ENCODE peak calls at places on chromosomes 3 and 15, in six cellular contexts. Q is K562, N is HepG2, L is HCT116, H is SK-N-SH, Z is GM12878. M is an unnamed sample.

GRCh38 chr3:56288258-56288657 is 180.0 kb downstream of the ERC2 start:
- DNase-seq in H (no peak), N (no peak), Z (no peak), L (no peak), Q (no peak), M (peak; percentile 46)

GRCh38 chr15:87662575-87662974 is 594.0 kb downstream of the NTRK3 start:
- DNase-seq in N (no peak), Z (no peak), L (no peak), Q (no peak), H (no peak), M (no peak)

GRCh38 chr3:161556533-161556932 is 59.9 kb downstream of the OTOL1 start:
- DNase-seq in Q (no peak), Z (no peak), L (no peak), N (no peak), H (peak; percentile 42), M (no peak)

GRCh38 chr3:31265646-31266423 is 266.9 kb upstream of the STT3B start:
- DNase-seq in N (no peak), Z (no peak), L (no peak), Q (no peak), H (no peak), M (peak; percentile 13)

GRCh38 chr3:50275996-50276761 is 2.7 kb upstream of the LSMEM2 start:
- DNase-seq in L (no peak), H (no peak), Q (no peak), N (no peak), Z (no peak), M (peak; percentile 89)

GRCh38 chr3:24145981-24146822 is 201.1 kb downstream of the NR1D2 start:
- DNase-seq in Z (no peak), H (no peak), Q (no peak), N (no peak), L (no peak), M (peak; percentile 32)

GRCh38 chr15:88650556-88650955 is 11.7 kb downstream of the ISG20 start:
- DNase-seq in N (no peak), Q (no peak), H (no peak), L (no peak), Z (no peak), M (no peak)

GRCh38 chr3:157333551-157333991 is 103.1 kb upstream of the PTX3 start:
- DNase-seq in Q (no peak), Z (no peak), H (no peak), L (no peak), N (no peak), M (no peak)

GRCh38 chr3:180980612-180981011 is 8.9 kb downstream of the DNAJC19 start:
- DNase-seq in N (no peak), L (no peak), Z (no peak), Q (no peak), H (no peak), M (no peak)

GRCh38 chr15:90906181-90906849 is 3.2 kb downstream of the MAN2A2 start:
- DNase-seq in L (no peak), N (no peak), Z (no peak), Q (no peak), H (no peak), M (no peak)

GRCh38 chr3:197482001-197482400 is 73.8 kb downstream of the BDH1 start:
- DNase-seq in L (no peak), Z (no peak), Q (no peak), H (no peak), N (no peak), M (peak; percentile 39)

GRCh38 chr3:101829066-101829830 is 20.1 kb upstream of the NFKBIZ start:
- DNase-seq in H (no peak), Q (no peak), Z (no peak), N (no peak), L (no peak), M (no peak)

GRCh38 chr3:141876381-141876890 is at the start of gene ATP1B3:
- DNase-seq in N (peak; percentile 60), H (peak; percentile 91), L (peak; percentile 28), Z (peak; percentile 39), Q (peak; percentile 90), M (peak; percentile 81)

GRCh38 chr3:150106752-150107428 is 136.2 kb upstream of the PFN2 start:
- DNase-seq in Q (no peak), H (peak; percentile 15), Z (no peak), N (no peak), L (no peak), M (no peak)

GRCh38 chr3:23501201-23501824 is 298.2 kb downstream of the UBE2E2 start:
- DNase-seq in N (no peak), L (no peak), Z (no peak), Q (no peak), H (no peak), M (no peak)

GRCh38 chr15:50280271-50280670 is 14.7 kb upstream of the HDC start:
- DNase-seq in H (no peak), L (no peak), Z (no peak), N (no peak), Q (no peak), M (no peak)

GRCh38 chr3:134201201-134202130 is 49.2 kb downstream of the RYK start:
- DNase-seq in H (no peak), N (no peak), Z (no peak), L (peak; percentile 85), Q (no peak), M (no peak)

GRCh38 chr3:177482048-177482741 is 284.9 kb upstream of the TBL1XR1 start:
- DNase-seq in Q (no peak), Z (no peak), H (no peak), L (no peak), N (no peak), M (no peak)
- H3K4me1 ChIP-seq in Q (peaks cover 13% of the 10 kb centered on the region), Z (no peaks in the 10 kb centered on the region), H (peaks cover 12% of the 10 kb centered on the region), L (peaks cover 22% of the 10 kb centered on the region), N (peaks cover 36% of the 10 kb centered on the region), M (no peaks in the 10 kb centered on the region)

GRCh38 chr3:169913270-169913780 is 2.0 kb downstream of the SAMD7 start:
- DNase-seq in N (no peak), H (no peak), Q (no peak), L (no peak), Z (no peak), M (no peak)

GRCh38 chr3:169907944-169908343 is 3.4 kb upstream of the SAMD7 start:
- DNase-seq in Z (no peak), Q (no peak), H (no peak), L (no peak), N (no peak), M (no peak)

GRCh38 chr3:169911272-169911671 is at the start of gene SAMD7:
- DNase-seq in N (no peak), Z (no peak), L (no peak), H (no peak), Q (no peak), M (no peak)

GRCh38 chr3:169907476-169907875 is 3.9 kb upstream of the SAMD7 start:
- DNase-seq in H (no peak), L (no peak), N (no peak), Q (no peak), Z (no peak), M (no peak)
- TF ChIP-seq REST in H (no peak), L (no peak), N (no peak), Q (no peak), Z (no peak), M (no peak)

DNA sequence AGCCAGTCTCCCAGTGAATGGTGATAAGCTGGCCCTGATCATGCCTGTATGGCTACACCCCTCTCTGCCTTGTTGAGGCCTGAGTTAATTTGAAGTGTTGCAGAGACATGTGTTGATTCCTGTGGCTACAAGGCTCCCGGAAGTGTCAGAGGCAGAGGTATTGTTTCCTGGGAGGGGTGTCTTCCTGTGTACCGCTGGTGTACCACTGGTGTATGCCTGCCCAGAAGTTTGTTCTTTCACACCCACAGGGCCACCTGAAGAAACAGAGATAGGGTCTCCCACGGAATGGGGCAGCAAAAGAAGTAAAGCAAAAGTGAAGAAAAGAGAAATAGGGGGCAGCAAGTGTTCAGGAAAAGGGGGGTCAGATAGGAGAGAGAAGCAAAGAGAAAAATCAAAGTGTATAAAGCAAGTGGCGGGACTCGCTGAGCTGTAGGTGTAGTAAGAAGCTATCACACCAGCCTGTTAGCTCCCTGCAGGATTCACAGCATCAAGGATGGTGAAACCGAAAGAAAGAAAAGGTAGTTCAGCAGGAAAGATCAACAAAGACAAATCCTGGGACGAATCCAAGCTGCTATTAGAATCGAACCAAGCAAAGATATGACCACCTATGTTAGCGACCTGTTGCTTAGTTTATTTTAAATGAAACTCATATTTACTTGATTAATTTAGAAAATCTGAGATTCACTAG is 36.6 kb upstream of the CD47 start:
- DNase-seq in Z (peak; percentile 34), Q (no peak), L (no peak), N (no peak), H (no peak), M (no peak)
- H2AFZ ChIP-seq in Z (no peak overlapping the region), Q (peak overlapping the region; percentile 75), L (no peak overlapping the region), N (no peak overlapping the region), H (no peak overlapping the region), M (peak overlapping the region; percentile 69)

GRCh38 chr3:48697952-48698351 is 12.2 kb upstream of the NCKIPSD start:
- DNase-seq in N (no peak), H (no peak), Z (no peak), L (no peak), Q (no peak), M (no peak)
- H3K4me1 ChIP-seq in N (peaks cover 12% of the 10 kb centered on the region), H (peaks cover 26% of the 10 kb centered on the region), Z (no peaks in the 10 kb centered on the region), L (peaks cover 53% of the 10 kb centered on the region), Q (no peaks in the 10 kb centered on the region), M (peaks cover 43% of the 10 kb centered on the region)

DNA sequence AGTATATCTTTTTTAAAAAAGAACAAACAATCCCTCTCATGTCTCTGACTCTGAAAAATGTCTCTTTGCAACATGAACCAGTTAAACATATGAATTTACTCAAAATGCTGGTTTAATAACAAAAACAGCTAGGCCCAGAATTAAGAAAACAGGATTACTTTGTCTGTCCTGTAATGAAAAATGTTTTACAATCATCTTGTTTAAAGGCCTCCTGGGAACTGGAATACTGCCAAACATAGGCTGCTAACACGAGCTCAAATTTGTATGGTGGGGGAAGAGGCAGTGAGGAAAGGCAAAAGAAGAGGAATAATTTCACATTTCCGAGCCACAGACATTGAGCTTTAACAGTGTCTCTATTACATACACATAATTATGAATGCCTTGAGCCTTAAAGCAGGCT is 61.7 kb upstream of the PPIB start:
- DNase-seq in H (peak; percentile 28), Z (no peak), Q (no peak), L (no peak), N (peak; percentile 10), M (no peak)
- TF ChIP-seq REST in H (no peak), Z (no peak), Q (no peak), L (no peak), N (no peak), M (no peak)

GRCh38 chr15:83734487-83734886 is 80.6 kb downstream of the ADAMTSL3 start:
- DNase-seq in Q (no peak), Z (no peak), N (no peak), L (peak; percentile 18), H (no peak), M (peak; percentile 53)
- H2AFZ ChIP-seq in Q (no peak overlapping the region), Z (no peak overlapping the region), N (no peak overlapping the region), L (no peak overlapping the region), H (no peak overlapping the region), M (no peak overlapping the region)